ENCODE peak calls at places on chromosomes 13 and 19, in five cellular contexts. One of them, this sample, is unnamed.
A peak's percentile ranks its signal among the peaks of the same experiment; 100 is the strongest.

GRCh38 chr13:93235258-93236015 is 8.8 kb downstream of the GPC6 start:
- DNase-seq in GM12878: no peak
- DNase-seq in K562: no peak
- DNase-seq in HepG2: no peak
- DNase-seq in HCT116: no peak
- DNase-seq in this sample: no peak

GRCh38 chr19:34232566-34233481 is 21.5 kb upstream of the GARRE1 start:
- DNase-seq in HCT116: peak; percentile 57
- DNase-seq in K562: peak; percentile 32
- DNase-seq in HepG2: peak; percentile 56
- DNase-seq in GM12878: no peak
- DNase-seq in this sample: no peak

GRCh38 chr13:68304287-68304893 is 1074.3 kb upstream of the PCDH9 start:
- DNase-seq in HepG2: peak; percentile 43
- DNase-seq in K562: no peak
- DNase-seq in GM12878: no peak
- DNase-seq in HCT116: peak; percentile 1
- DNase-seq in this sample: no peak

GRCh38 chr19:38265213-38265861 is 964 bp downstream of the SPINT2 start:
- DNase-seq in HCT116: no peak
- DNase-seq in K562: no peak
- DNase-seq in HepG2: no peak
- DNase-seq in GM12878: no peak
- DNase-seq in this sample: no peak

GRCh38 chr19:12757544-12758274 is 6.1 kb downstream of the BEST2 start:
- DNase-seq in HepG2: peak; percentile 70
- DNase-seq in HCT116: peak; percentile 52
- DNase-seq in GM12878: no peak
- DNase-seq in K562: peak; percentile 88
- DNase-seq in this sample: peak; percentile 95

GRCh38 chr13:111909971-111910671 is 156.8 kb upstream of the SOX1 start:
- DNase-seq in HCT116: no peak
- DNase-seq in GM12878: no peak
- DNase-seq in HepG2: no peak
- DNase-seq in K562: no peak
- DNase-seq in this sample: no peak

GRCh38 chr13:45196622-45197021 is 4.2 kb downstream of the KCTD4 start:
- DNase-seq in K562: no peak
- DNase-seq in HepG2: no peak
- DNase-seq in GM12878: no peak
- DNase-seq in HCT116: no peak
- DNase-seq in this sample: no peak

GRCh38 chr13:50456111-50456510 is 387.4 kb downstream of the DLEU7 start:
- DNase-seq in GM12878: no peak
- DNase-seq in K562: no peak
- DNase-seq in HepG2: no peak
- DNase-seq in HCT116: no peak
- DNase-seq in this sample: no peak

GRCh38 chr13:110137677-110138008 is 169.3 kb downstream of the COL4A1 start:
- DNase-seq in GM12878: no peak
- DNase-seq in K562: peak; percentile 14
- DNase-seq in HepG2: peak; percentile 15
- DNase-seq in HCT116: peak; percentile 35
- DNase-seq in this sample: no peak

GRCh38 chr13:99374169-99374991 is 67.2 kb upstream of the GPR183 start:
- DNase-seq in HepG2: no peak
- DNase-seq in HCT116: no peak
- DNase-seq in GM12878: no peak
- DNase-seq in K562: no peak
- DNase-seq in this sample: no peak

GRCh38 chr13:30388401-30389283 is 33.7 kb upstream of the UBE2L5 start:
- DNase-seq in K562: no peak
- DNase-seq in HepG2: no peak
- DNase-seq in GM12878: no peak
- DNase-seq in HCT116: no peak
- DNase-seq in this sample: no peak

GRCh38 chr13:66780814-66781213 is 449.3 kb downstream of the PCDH9 start:
- DNase-seq in HepG2: no peak
- DNase-seq in HCT116: no peak
- DNase-seq in K562: no peak
- DNase-seq in GM12878: no peak
- DNase-seq in this sample: no peak

GRCh38 chr19:12064266-12065099 is at the start of gene ZNF844:
- DNase-seq in HCT116: no peak
- DNase-seq in HepG2: peak; percentile 82
- DNase-seq in K562: peak; percentile 80
- DNase-seq in GM12878: peak; percentile 48
- DNase-seq in this sample: peak; percentile 75

GRCh38 chr19:1076951-1077350 is 10.0 kb downstream of the ARHGAP45 start:
- DNase-seq in GM12878: peak; percentile 85
- DNase-seq in K562: no peak
- DNase-seq in HCT116: no peak
- DNase-seq in HepG2: no peak
- DNase-seq in this sample: no peak

GRCh38 chr13:86563308-86563707 is 764.1 kb upstream of the SLITRK6 start:
- DNase-seq in HCT116: no peak
- DNase-seq in K562: no peak
- DNase-seq in GM12878: no peak
- DNase-seq in HepG2: no peak
- DNase-seq in this sample: no peak

GRCh38 chr19:6274756-6275155 is 5.0 kb downstream of the MLLT1 start:
- DNase-seq in K562: no peak
- DNase-seq in HepG2: no peak
- DNase-seq in GM12878: no peak
- DNase-seq in HCT116: no peak
- DNase-seq in this sample: no peak

GRCh38 chr19:6275170-6275744 is 4.5 kb downstream of the MLLT1 start:
- DNase-seq in HepG2: no peak
- DNase-seq in GM12878: no peak
- DNase-seq in K562: no peak
- DNase-seq in HCT116: no peak
- DNase-seq in this sample: no peak

GRCh38 chr19:6272411-6272791 is 7.4 kb downstream of the MLLT1 start:
- DNase-seq in HCT116: no peak
- DNase-seq in K562: peak; percentile 36
- DNase-seq in HepG2: no peak
- DNase-seq in GM12878: no peak
- DNase-seq in this sample: no peak

GRCh38 chr19:6272913-6273600 is 6.7 kb downstream of the MLLT1 start:
- DNase-seq in K562: no peak
- DNase-seq in GM12878: no peak
- DNase-seq in HepG2: no peak
- DNase-seq in HCT116: no peak
- DNase-seq in this sample: no peak

DNA sequence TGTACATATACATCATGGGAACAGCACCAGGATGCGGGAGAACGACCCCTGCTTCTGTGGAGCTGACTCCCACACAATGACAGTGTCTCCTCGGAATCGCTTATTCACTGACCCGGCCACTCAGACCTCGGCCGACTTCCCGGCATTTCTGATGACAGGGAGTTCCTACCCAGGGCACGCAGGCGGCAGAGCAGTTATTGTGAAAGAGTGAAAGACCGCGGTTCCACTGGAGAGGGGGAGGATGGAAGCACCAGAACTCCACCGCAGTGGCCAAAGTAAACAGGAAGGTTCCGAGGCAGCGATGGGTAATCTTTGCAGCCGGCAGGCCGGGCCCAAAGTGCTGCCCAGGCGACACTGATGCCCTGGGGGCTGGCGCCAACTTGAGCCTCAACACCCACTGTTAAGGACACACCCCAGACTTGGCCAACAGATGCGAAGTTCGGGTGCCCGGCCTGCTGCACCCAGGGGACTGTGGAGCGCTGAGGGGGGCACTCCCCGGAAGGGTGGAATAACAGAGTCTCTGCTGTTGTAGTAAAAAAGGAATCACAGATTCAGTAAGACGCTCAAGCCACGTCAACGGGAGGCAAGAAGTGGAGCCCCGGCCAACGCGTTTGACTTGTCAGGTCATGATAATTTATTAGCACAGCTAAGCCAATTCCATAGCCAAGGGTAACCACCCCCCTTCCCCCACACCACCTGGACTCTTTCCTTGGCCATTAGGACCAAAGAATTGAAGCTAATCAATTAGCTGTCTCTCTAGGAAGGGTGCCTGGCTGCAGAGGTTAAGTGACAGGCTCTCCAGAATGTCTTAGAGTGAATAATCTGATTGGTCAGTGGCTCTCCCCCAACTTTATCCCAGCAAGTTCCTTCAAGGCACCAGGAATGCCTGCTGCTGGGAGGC is 5.8 kb downstream of the MLLT1 start:
- DNase-seq in HCT116: no peak
- DNase-seq in HepG2: peak; percentile 89
- DNase-seq in GM12878: no peak
- DNase-seq in K562: peak; percentile 37
- DNase-seq in this sample: no peak
- TF ChIP-seq POLR2AphosphoS5 in HCT116: no peak
- TF ChIP-seq POLR2AphosphoS5 in HepG2: no peak
- TF ChIP-seq POLR2AphosphoS5 in GM12878: no peak
- TF ChIP-seq POLR2AphosphoS5 in K562: no peak
- TF ChIP-seq POLR2AphosphoS5 in this sample: no peak

DNA sequence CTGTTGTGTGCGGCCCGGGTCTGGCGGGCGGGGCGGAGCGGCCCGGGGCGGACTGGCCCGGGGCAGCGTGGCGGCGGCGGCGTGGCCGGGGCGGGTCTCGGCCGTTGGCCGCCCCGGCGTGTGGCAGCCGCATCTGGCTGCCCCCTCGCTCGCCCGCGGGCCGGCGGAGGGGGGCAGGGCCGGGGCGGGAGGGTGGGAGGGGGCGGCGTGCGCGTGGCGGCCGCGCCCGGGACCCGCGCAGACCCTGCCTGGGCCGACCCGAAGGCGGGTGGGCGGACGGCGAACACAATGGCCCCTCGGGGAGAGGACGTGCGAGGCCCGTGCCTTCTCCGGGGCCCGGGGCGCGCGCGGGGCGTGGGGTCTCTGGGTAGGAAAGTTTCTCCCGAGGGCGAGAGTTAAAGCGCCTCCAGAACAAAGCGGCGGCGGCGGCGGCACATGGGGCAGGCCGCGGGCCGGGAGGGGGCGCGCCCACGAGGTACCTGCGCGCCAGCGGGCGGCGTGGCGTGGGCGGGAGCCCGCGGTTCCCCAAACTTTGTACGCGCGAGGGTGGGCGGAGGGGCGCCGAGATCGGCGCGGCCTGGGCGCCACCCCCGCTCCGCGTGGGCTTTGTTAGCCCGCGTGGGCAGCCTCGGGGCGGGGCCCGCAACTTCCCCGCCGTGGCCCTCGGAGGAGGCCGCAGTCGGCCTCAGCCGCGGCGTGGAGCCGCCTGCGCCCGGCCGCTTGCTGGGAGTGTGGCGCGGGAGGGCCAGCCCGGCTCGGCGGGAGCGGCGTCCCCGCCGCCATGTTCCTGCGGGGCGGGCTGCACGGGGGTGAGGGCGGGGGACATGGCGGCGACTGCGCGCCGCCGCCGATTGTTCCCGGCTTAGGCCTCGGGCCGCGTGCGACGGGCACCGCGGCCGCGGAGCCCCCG is 764 bp downstream of the MIR17HG start:
- DNase-seq in GM12878: no peak
- DNase-seq in K562: peak; percentile 99
- DNase-seq in HCT116: no peak
- DNase-seq in HepG2: no peak
- DNase-seq in this sample: no peak
- TF ChIP-seq SRF in GM12878: no peak
- TF ChIP-seq SRF in K562: no peak
- TF ChIP-seq SRF in HCT116: no peak
- TF ChIP-seq SRF in HepG2: no peak
- TF ChIP-seq SRF in this sample: no peak

DNA sequence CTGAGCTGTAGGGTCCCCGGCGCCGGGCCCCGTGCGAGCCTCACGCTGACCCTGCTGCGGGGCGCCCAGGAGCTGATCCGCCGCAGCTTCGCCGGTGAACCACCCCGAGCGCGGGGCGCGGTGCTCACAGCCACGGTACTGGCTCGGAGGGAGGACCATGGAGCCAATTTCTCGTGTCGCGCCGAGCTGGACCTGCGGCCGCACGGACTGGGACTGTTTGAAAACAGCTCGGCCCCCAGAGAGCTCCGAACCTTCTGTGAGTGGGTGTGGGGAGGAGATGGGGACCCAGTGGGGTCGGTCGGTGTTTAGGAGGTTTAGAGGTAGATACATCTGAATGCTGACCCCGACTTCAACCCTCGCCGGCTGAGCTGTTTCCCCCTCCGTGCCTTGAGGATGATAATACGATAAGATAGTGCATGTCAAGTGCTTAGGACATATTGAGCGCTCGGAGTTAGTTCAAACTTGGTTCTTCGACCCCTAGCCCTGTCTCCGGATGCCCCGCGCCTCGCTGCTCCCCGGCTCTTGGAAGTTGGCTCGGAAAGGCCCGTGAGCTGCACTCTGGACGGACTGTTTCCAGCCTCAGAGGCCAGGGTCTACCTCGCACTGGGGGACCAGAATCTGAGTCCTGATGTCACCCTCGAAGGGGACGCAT is 1.9 kb downstream of the ICAM5 start:
- DNase-seq in K562: no peak
- DNase-seq in HCT116: no peak
- DNase-seq in GM12878: no peak
- DNase-seq in HepG2: no peak
- DNase-seq in this sample: no peak
- TF ChIP-seq JUND in K562: no peak
- TF ChIP-seq JUND in HCT116: no peak
- TF ChIP-seq JUND in GM12878: no peak
- TF ChIP-seq JUND in HepG2: no peak
- TF ChIP-seq JUND in this sample: no peak

GRCh38 chr13:64723735-64724134 is 2506.4 kb downstream of the PCDH9 start:
- DNase-seq in HepG2: peak; percentile 62
- DNase-seq in GM12878: no peak
- DNase-seq in K562: no peak
- DNase-seq in HCT116: peak; percentile 80
- DNase-seq in this sample: no peak
- TF ChIP-seq POLR2AphosphoS5 in HepG2: no peak
- TF ChIP-seq POLR2AphosphoS5 in GM12878: no peak
- TF ChIP-seq POLR2AphosphoS5 in K562: no peak
- TF ChIP-seq POLR2AphosphoS5 in HCT116: no peak
- TF ChIP-seq POLR2AphosphoS5 in this sample: no peak

DNA sequence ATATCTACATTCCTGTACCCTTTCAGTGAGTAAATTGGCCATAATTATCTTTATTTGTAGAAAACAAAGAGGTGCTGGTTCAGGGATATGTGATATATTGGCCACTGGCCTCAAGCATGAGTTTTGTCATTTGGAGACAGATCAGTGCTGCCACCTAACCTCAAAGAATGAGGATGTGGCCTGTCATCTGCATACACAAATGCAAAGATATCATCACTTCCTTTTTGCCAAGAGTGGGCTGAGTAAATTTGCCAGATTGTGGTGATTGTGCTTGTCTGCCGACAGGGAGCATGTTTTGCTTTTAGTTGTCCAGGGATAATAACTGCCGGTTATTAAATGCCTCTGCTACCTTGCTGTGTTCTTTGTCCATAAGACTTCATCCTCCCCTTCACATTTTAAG is 44.2 kb downstream of the WASF3 start:
- DNase-seq in K562: no peak
- DNase-seq in GM12878: peak; percentile 15
- DNase-seq in HCT116: no peak
- DNase-seq in HepG2: no peak
- DNase-seq in this sample: no peak
- TF ChIP-seq SRF in K562: no peak
- TF ChIP-seq SRF in GM12878: no peak
- TF ChIP-seq SRF in HCT116: no peak
- TF ChIP-seq SRF in HepG2: no peak
- TF ChIP-seq SRF in this sample: no peak